ENCODE peak calls at places on chromosomes 3 and 15, in five cellular contexts. One of them, this sample, is unnamed.

GRCh38 chr3:60803812-60804211 is 447.4 kb downstream of the FHIT start:
- DNase-seq in COR-L47: no peak
- DNase-seq in epithelial cell of proximal tubule: no peak
- DNase-seq in anterior cingulate cortex: no peak
- DNase-seq in AG08396: no peak
- DNase-seq in this sample: no peak

GRCh38 chr15:52318729-52319500 is 23.3 kb upstream of the MYO5C start:
- DNase-seq in COR-L47: no peak
- DNase-seq in epithelial cell of proximal tubule: peak
- DNase-seq in anterior cingulate cortex: no peak
- DNase-seq in AG08396: no peak
- DNase-seq in this sample: no peak

GRCh38 chr3:32575451-32575850 is 4.8 kb upstream of the DYNC1LI1 start:
- DNase-seq in COR-L47: no peak
- DNase-seq in epithelial cell of proximal tubule: no peak
- DNase-seq in anterior cingulate cortex: no peak
- DNase-seq in AG08396: peak
- DNase-seq in this sample: no peak

GRCh38 chr3:179760944-179761343 is 108.1 kb downstream of the USP13 start:
- DNase-seq in COR-L47: no peak
- DNase-seq in epithelial cell of proximal tubule: no peak
- DNase-seq in anterior cingulate cortex: no peak
- DNase-seq in AG08396: no peak
- DNase-seq in this sample: peak

GRCh38 chr3:185656321-185656840 is 70.3 kb downstream of the SENP2 start:
- DNase-seq in COR-L47: no peak
- DNase-seq in epithelial cell of proximal tubule: peak
- DNase-seq in anterior cingulate cortex: no peak
- DNase-seq in AG08396: peak
- DNase-seq in this sample: peak

GRCh38 chr3:185318136-185318535 is 44.8 kb upstream of the MAP3K13 start:
- DNase-seq in COR-L47: no peak
- DNase-seq in epithelial cell of proximal tubule: peak
- DNase-seq in anterior cingulate cortex: no peak
- DNase-seq in AG08396: no peak
- DNase-seq in this sample: no peak

GRCh38 chr3:172177046-172177445 is 137.7 kb downstream of the FNDC3B start:
- DNase-seq in COR-L47: no peak
- DNase-seq in epithelial cell of proximal tubule: no peak
- DNase-seq in anterior cingulate cortex: no peak
- DNase-seq in AG08396: no peak
- DNase-seq in this sample: no peak

GRCh38 chr3:29100292-29100691 is 180.6 kb upstream of the RBMS3 start:
- DNase-seq in COR-L47: no peak
- DNase-seq in epithelial cell of proximal tubule: no peak
- DNase-seq in anterior cingulate cortex: no peak
- DNase-seq in AG08396: no peak
- DNase-seq in this sample: no peak